ENCODE peak calls at places on chromosomes 3 and 15, in five cellular contexts. J is sciatic nerve, T is right lobe of liver, K is lower leg skin, P is WTC11. G is an unnamed sample.

GRCh38 chr15:97993310-97993738 is 32.8 kb downstream of the ARRDC4 start:
- DNase-seq in J (no peak), T (no peak), K (no peak), P (no peak), G (no peak)

GRCh38 chr3:184176377-184177330 is 2.0 kb downstream of the AP2M1 start:
- DNase-seq in J (peak), T (no peak), K (peak), P (peak), G (peak)

GRCh38 chr3:187197255-187197654 is at the start of gene RTP1:
- DNase-seq in J (no peak), T (no peak), K (no peak), P (peak), G (no peak)

GRCh38 chr3:12995389-12996180 is 77.6 kb downstream of the IQSEC1 start:
- DNase-seq in J (no peak), T (no peak), K (no peak), P (no peak), G (no peak)

GRCh38 chr3:74420538-74421128 is 193.8 kb downstream of the CNTN3 start:
- DNase-seq in J (no peak), T (no peak), K (no peak), P (no peak), G (no peak)

GRCh38 chr3:149009732-149010131 is 18.4 kb downstream of the GYG1 start:
- DNase-seq in J (no peak), T (no peak), K (no peak), P (no peak), G (no peak)

GRCh38 chr15:51403946-51404695 is 62.7 kb downstream of the GLDN start:
- DNase-seq in J (no peak), T (no peak), K (peak), P (no peak), G (no peak)

GRCh38 chr3:51271172-51271571 is 113.9 kb upstream of the MANF start:
- DNase-seq in J (no peak), T (no peak), K (no peak), P (no peak), G (no peak)

GRCh38 chr3:131174752-131175151 is 148.1 kb downstream of the NEK11 start:
- DNase-seq in J (no peak), T (no peak), K (no peak), P (no peak), G (no peak)

GRCh38 chr3:124566701-124567100 is 163.6 kb upstream of the UMPS start:
- DNase-seq in J (no peak), T (no peak), K (no peak), P (no peak), G (no peak)

GRCh38 chr15:72306211-72306785 is 13.7 kb downstream of the CELF6 start:
- DNase-seq in J (peak), T (no peak), K (no peak), P (peak), G (no peak)

GRCh38 chr3:132595036-132595435 is 2.0 kb upstream of the ACKR4 start:
- DNase-seq in J (no peak), T (no peak), K (no peak), P (no peak), G (no peak)

GRCh38 chr3:24154003-24154695 is 209.1 kb downstream of the NR1D2 start:
- DNase-seq in J (no peak), T (no peak), K (no peak), P (no peak), G (no peak)

GRCh38 chr3:108564564-108564963 is 24.7 kb downstream of the CIP2A start:
- DNase-seq in J (no peak), T (no peak), K (no peak), P (no peak), G (no peak)

GRCh38 chr15:92670625-92671024 is 15.1 kb upstream of the FAM174B start:
- DNase-seq in J (no peak), T (no peak), K (no peak), P (no peak), G (no peak)